ENCODE peak calls at places on chromosomes 13 and 19, in four cellular contexts. One of them, this sample, is unnamed. For H3K4me1, the result is how much of the 10 kb centered on the place peaks cover.

GRCh38 chr13:100440756-100441421 is 147.7 kb downstream of the GGACT start:
- DNase-seq in HepG2: peak
- DNase-seq in GM12878: no peak
- DNase-seq in H1: no peak
- DNase-seq in this sample: no peak

GRCh38 chr19:31140717-31141116 is 208.5 kb downstream of the TSHZ3 start:
- DNase-seq in H1: no peak
- DNase-seq in HepG2: no peak
- DNase-seq in GM12878: no peak
- DNase-seq in this sample: no peak

GRCh38 chr13:36549771-36550170 is 117.5 kb downstream of the CCNA1 start:
- DNase-seq in GM12878: no peak
- DNase-seq in HepG2: no peak
- DNase-seq in H1: no peak
- DNase-seq in this sample: no peak

GRCh38 chr13:32737111-32737571 is 150.9 kb downstream of the PDS5B start:
- DNase-seq in GM12878: peak
- DNase-seq in H1: no peak
- DNase-seq in HepG2: no peak
- DNase-seq in this sample: no peak

GRCh38 chr19:51226068-51226467 is 1.2 kb downstream of the CD33 start:
- DNase-seq in GM12878: no peak
- DNase-seq in H1: no peak
- DNase-seq in HepG2: no peak
- DNase-seq in this sample: no peak

GRCh38 chr13:66835040-66835628 is 395.0 kb downstream of the PCDH9 start:
- DNase-seq in GM12878: no peak
- DNase-seq in H1: no peak
- DNase-seq in HepG2: peak
- DNase-seq in this sample: no peak

GRCh38 chr19:18292810-18293641 is 11.6 kb upstream of the JUND start:
- DNase-seq in H1: peak
- DNase-seq in GM12878: no peak
- DNase-seq in HepG2: peak
- DNase-seq in this sample: peak

GRCh38 chr13:60164490-60164889 is 762 bp upstream of the DIAPH3 start:
- DNase-seq in H1: no peak
- DNase-seq in GM12878: no peak
- DNase-seq in HepG2: no peak
- DNase-seq in this sample: no peak

GRCh38 chr13:102700088-102701031 is 5.5 kb upstream of the METTL21C start:
- DNase-seq in GM12878: no peak
- DNase-seq in HepG2: no peak
- DNase-seq in H1: no peak
- DNase-seq in this sample: no peak

GRCh38 chr19:16031872-16032200 is 44.5 kb upstream of the TPM4 start:
- DNase-seq in HepG2: no peak
- DNase-seq in GM12878: no peak
- DNase-seq in H1: no peak
- DNase-seq in this sample: no peak

GRCh38 chr19:45455707-45456499 is 11.9 kb upstream of the FOSB start:
- DNase-seq in GM12878: no peak
- DNase-seq in HepG2: peak
- DNase-seq in H1: peak
- DNase-seq in this sample: peak

GRCh38 chr13:111328803-111329410 is 8.5 kb downstream of the TEX29 start:
- DNase-seq in GM12878: no peak
- DNase-seq in HepG2: no peak
- DNase-seq in H1: peak
- DNase-seq in this sample: no peak

DNA sequence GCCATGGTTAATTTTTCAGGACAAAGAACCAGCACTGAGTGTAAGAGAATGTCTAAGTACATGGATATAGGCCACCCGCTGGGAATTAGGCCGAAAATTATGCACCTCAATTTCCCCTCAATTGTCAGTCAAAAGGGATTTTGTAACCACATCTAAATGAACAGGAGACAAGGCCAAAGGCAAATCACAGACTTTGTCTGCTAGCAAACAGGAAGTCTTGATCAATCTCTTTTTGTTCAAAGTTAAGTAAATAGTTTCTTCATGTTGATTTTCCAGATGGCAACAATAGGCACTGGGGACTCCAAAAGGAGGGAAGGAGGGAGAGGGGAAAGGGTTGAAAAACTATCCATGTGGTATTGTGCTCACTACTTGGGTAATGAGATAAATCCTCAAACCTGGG is 276.0 kb downstream of the COG6 start:
- DNase-seq in GM12878: no peak
- DNase-seq in HepG2: peak
- DNase-seq in H1: no peak
- DNase-seq in this sample: peak
- TF ChIP-seq SUZ12 in GM12878: no peak
- TF ChIP-seq SUZ12 in HepG2: no peak
- TF ChIP-seq SUZ12 in H1: no peak
- TF ChIP-seq SUZ12 in this sample: no peak

DNA sequence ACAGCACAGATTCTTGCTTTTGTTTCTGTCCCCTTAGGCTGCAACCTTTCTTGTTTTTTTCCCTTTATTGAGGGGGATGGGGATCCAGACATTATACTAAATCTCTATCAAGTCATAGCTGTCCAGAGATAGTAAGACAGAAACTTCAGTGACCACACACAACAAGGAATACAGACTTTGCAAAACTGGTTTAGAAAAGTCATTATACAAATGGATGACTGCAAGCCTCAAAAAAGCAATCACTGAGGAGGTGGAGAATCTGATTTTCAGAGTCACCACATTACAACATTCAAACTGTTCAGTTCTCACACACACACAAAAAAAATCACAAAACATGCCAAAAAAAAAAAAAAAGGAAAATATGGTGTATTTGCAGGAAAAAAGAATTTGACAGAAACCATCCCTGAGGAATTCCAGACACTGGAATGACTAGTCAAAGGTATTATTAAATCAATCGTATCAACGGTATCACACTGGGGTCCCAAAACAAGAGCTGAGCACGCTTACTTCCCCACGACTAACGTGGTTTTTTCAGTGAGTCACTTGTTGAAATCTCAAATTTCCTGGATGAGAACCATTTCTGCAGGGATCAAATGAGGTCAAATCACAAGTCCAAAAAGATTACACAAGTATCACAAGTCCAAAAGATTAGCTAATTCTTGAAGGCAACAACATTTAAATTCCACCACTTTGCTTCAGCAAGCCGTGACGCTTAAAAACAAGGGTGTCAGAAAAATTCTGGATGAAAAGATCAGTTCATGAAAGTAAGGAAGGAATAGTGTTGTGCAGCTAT is 41.2 kb downstream of the USP12 start:
- DNase-seq in H1: no peak
- DNase-seq in GM12878: no peak
- DNase-seq in HepG2: no peak
- DNase-seq in this sample: no peak
- H3K4me1 ChIP-seq in H1: under half
- H3K4me1 ChIP-seq in GM12878: under half
- H3K4me1 ChIP-seq in HepG2: half or more
- H3K4me1 ChIP-seq in this sample: under half

DNA sequence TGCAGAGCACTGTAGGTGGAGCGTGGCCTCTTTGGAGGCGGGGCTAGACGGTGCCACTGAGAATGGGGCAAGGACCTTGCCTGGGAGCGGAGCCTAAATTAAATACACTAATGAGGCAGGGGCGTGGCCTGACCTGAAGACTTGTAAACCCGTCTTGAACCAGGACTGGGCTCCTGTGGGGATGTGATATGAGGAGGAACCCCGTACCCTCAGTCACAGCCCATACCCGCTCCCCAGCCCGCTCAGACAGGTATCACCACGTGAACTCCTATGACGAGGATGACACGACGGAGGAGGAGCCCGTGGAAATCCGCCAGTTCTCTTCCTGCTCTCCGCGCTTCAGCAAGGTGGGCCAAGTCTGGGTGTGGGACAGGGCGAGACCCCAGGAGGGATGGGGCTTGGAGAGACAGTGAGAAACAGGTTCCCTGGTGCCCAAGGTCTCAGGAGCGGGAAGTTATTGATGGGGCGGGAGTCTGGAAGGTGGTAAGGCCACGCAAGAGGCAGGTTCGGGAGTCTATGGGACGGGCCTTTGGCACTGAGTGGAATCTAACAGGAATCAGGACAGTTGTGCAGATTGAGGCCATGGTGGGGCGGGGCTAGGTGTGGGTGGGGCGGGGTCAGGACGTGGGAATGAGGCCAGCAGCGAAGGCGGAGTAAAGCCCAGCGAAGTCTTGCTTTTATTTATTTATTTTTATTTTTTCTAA is 14.7 kb downstream of the DNASE2 start:
- DNase-seq in HepG2: no peak
- DNase-seq in GM12878: no peak
- DNase-seq in H1: peak
- DNase-seq in this sample: no peak
- H3K4me3 ChIP-seq in HepG2: no peak
- H3K4me3 ChIP-seq in GM12878: no peak
- H3K4me3 ChIP-seq in H1: peak
- H3K4me3 ChIP-seq in this sample: peak

GRCh38 chr19:900302-901111 is 7.2 kb downstream of the RNU6-9 start:
- DNase-seq in H1: peak
- DNase-seq in GM12878: no peak
- DNase-seq in HepG2: no peak
- DNase-seq in this sample: no peak
- TF ChIP-seq SUZ12 in H1: no peak
- TF ChIP-seq SUZ12 in GM12878: no peak
- TF ChIP-seq SUZ12 in HepG2: no peak
- TF ChIP-seq SUZ12 in this sample: no peak